ENCODE peak calls at places on chromosomes 4 and X, in eight cellular contexts. R, W, D, U, P, G, Y and Z are unnamed samples.

GRCh38 chrX:40097101-40097491 is 662 bp downstream of the BCOR start:
- DNase-seq in W (no peak), R (no peak), U (no peak), D (no peak), Y (no peak), P (peak), G (no peak), Z (no peak)

GRCh38 chrX:69396916-69397315 is 107.2 kb upstream of the NALF2 start:
- DNase-seq in Y (peak), W (no peak), D (peak), P (no peak), U (peak), R (no peak), G (no peak), Z (no peak)

GRCh38 chrX:76127341-76127740 is 45.5 kb upstream of the PBDC1 start:
- DNase-seq in W (no peak), R (no peak), U (no peak), D (peak), P (no peak), G (peak), Y (peak), Z (no peak)

GRCh38 chr4:66906314-66906713 is 639.0 kb downstream of the CENPC start:
- DNase-seq in G (no peak), R (no peak), W (no peak), Y (peak), D (no peak), U (peak), P (no peak), Z (peak)

GRCh38 chrX:6849711-6850415 is 297.6 kb upstream of the STS start:
- DNase-seq in D (no peak), P (peak), Y (no peak), R (peak), G (no peak), U (no peak), W (no peak), Z (no peak)

GRCh38 chrX:70196961-70197805 is 19.9 kb downstream of the DGAT2L6 start:
- DNase-seq in R (peak), D (peak), Y (peak), P (peak), G (peak), W (no peak), U (peak), Z (peak)

GRCh38 chr4:98260579-98261290 is 449 bp upstream of the RAP1GDS1 start:
- DNase-seq in D (peak), W (peak), P (peak), U (peak), R (peak), Y (peak), G (peak), Z (peak)

GRCh38 chr4:7295201-7295916 is 103.0 kb downstream of the SORCS2 start:
- DNase-seq in G (no peak), U (no peak), D (no peak), P (peak), W (no peak), R (no peak), Y (no peak), Z (no peak)

GRCh38 chr4:34732170-34732569 is 1512.1 kb downstream of the ARAP2 start:
- DNase-seq in U (no peak), R (no peak), D (no peak), W (no peak), P (no peak), G (no peak), Y (no peak), Z (peak)

GRCh38 chrX:150080497-150080896 is 142.2 kb upstream of the EOLA2 start:
- DNase-seq in P (no peak), R (no peak), W (no peak), D (no peak), Y (no peak), G (no peak), U (no peak), Z (no peak)

GRCh38 chr4:7675612-7676320 is 241.0 kb upstream of the PSAPL1 start:
- DNase-seq in P (no peak), D (no peak), Y (no peak), G (no peak), W (no peak), R (no peak), U (no peak), Z (no peak)

GRCh38 chrX:123860506-123860840 is 620 bp downstream of the XIAP start:
- DNase-seq in W (no peak), D (no peak), R (no peak), U (no peak), Y (no peak), P (no peak), G (no peak), Z (no peak)

GRCh38 chr4:168694669-168695068 is 197.8 kb downstream of the PALLD start:
- DNase-seq in W (no peak), G (peak), R (no peak), Y (no peak), U (no peak), P (peak), D (no peak), Z (peak)

GRCh38 chrX:42803320-42803719 is 25.4 kb upstream of the PPP1R2C start:
- DNase-seq in G (no peak), Y (no peak), D (no peak), W (no peak), R (peak), P (peak), U (no peak), Z (no peak)

GRCh38 chr4:145840162-145840768 is 98.4 kb downstream of the ZNF827 start:
- DNase-seq in W (no peak), P (peak), R (peak), D (no peak), G (peak), U (no peak), Y (no peak), Z (peak)

GRCh38 chrX:6292599-6292998 is 63.9 kb upstream of the NLGN4X start:
- DNase-seq in W (no peak), R (no peak), D (peak), P (no peak), U (peak), Y (peak), G (no peak), Z (no peak)

GRCh38 chr4:53908661-53909078 is 155.7 kb downstream of the CHIC2 start:
- DNase-seq in G (peak), Y (peak), W (no peak), P (peak), U (peak), D (no peak), R (peak), Z (peak)

GRCh38 chrX:67544871-67545771 is 1.3 kb downstream of the AR start:
- DNase-seq in U (peak), W (no peak), Y (peak), R (no peak), D (peak), G (peak), P (peak), Z (peak)

GRCh38 chr4:19879330-19879729 is 372.4 kb upstream of the SLIT2 start:
- DNase-seq in Y (no peak), W (no peak), D (no peak), U (no peak), P (no peak), R (no peak), G (no peak), Z (no peak)

DNA sequence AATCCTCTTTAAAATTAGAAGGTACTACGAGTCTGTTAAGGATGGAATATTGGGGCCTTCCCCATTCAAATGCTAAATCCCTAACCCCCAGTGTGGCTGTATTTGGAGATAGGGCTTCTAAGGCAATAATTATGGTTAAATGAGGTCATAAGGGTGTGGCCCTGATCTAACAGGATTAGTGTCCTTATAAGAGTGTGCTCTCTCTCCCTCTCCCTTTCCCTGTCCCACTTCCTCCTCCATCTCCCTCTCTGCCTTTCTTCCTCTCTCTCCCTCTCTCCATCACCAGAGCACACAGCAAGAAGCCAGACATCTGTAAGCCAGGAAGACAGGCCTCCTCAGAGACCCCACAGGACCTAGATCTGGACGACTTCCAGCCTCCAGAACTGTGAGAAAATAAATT is 116.9 kb downstream of the COL25A1 start:
- DNase-seq in D (no peak), P (no peak), W (no peak), R (no peak), G (no peak), Y (no peak), U (no peak), Z (no peak)
- H3K27ac ChIP-seq in D (no peak), P (no peak), W (no peak), R (no peak), G (no peak), Y (no peak), U (no peak), Z (no peak)

DNA sequence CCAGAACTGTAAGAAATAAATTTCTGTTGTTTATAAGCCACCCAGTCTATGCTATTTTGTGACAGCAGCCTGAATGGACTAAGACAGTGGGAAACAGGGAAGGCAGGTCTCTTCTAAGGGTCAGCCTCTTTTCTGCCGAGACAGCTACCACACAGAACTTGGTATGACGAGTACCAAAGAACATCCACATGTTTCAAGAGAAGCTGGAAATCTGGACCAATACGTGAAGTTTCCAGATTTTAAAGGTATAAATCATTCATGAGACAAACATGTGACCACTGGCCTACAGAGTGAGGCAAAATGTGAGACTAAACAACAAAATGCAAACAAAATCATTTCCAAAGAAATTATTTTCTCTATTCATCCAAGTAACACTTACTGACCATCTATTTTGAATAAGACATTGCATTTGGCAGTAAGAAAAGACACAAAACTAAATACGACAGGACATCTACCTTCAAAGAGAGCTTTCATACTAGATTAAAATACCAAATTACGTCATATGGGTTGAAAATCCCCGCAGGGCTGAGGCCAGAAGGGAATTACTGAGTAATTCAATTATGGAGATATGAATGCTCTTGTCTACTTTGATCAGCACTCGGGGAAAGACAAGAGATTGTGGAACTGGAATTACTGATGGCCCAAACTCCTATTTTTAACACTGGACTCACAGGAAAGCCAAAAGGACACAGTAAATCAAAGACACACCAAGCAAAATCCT is 7.2 kb downstream of the SCARB2 start:
- DNase-seq in D (no peak), R (no peak), Y (no peak), U (no peak), P (peak), W (no peak), G (no peak), Z (no peak)
- H3K4me3 ChIP-seq in D (no peak), R (no peak), Y (no peak), U (no peak), P (no peak), W (no peak), G (no peak), Z (no peak)

GRCh38 chr4:187744911-187745310 is 250.7 kb upstream of the ZFP42 start:
- DNase-seq in W (no peak), D (no peak), U (no peak), Y (no peak), P (no peak), R (no peak), G (no peak), Z (no peak)
- H3K27ac ChIP-seq in W (no peak), D (no peak), U (no peak), Y (no peak), P (no peak), R (no peak), G (no peak), Z (no peak)

DNA sequence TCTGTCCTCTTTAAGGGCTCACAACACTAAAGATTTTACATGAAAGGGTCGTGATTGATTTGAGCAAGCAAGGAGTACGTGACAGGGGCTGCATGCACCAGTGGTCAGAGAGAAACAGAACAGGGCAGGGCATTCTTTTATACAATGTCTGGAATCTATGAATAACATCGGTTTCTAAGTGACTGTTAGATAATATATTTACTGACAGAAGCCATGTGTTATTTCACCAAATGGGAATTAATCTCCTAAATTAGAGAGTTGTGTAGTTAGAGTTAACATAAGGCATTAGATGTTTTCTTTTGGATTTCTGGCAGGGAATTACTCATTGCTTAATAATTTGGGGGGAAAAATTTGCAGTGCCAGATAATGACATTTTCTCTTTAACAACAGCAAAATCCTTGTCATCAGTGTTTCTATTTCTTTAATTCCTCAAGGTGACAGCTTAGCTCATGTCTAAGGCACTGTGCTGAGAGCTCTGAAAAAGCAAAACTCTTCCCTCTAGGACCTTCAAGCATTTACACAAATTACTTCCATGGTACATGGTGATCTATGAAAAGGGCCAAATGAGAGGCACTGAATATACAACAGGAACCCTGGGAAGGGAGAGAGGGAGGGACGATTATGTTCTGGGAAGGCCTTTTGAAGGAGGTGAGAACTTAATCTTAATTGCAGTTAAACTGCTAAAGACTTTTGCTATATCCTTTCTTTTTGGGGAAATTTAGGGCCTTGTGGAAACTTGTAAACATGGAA is 145.0 kb downstream of the RTL3 start:
- DNase-seq in R (no peak), G (no peak), Y (peak), W (no peak), U (peak), P (no peak), D (no peak), Z (peak)
- H3K4me3 ChIP-seq in R (no peak), G (no peak), Y (no peak), W (no peak), U (no peak), P (no peak), D (no peak), Z (no peak)

DNA sequence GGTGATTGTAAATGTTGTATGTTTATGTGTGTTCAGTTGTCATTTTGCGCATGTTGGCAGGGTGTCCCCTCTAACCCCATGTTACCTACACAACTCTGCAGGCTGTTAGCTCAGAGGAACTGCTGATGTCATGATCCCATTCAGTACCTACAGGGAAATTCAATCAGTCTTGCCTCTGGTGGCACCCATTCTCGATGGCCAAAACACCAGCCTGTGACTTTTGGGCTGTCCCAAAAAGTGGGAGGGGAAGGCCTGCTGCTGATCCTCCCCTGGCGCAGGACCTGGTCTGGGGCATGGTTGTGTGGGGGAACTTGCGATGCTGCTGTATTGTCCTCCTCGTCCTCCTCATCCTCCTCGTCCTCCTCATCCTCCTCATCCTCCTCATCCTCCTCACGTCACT is 174.5 kb downstream of the DCLK2 start:
- DNase-seq in W (no peak), P (no peak), G (no peak), Y (no peak), U (no peak), R (no peak), D (no peak), Z (no peak)
- H3K27ac ChIP-seq in W (no peak), P (no peak), G (no peak), Y (no peak), U (no peak), R (no peak), D (no peak), Z (no peak)

GRCh38 chrX:41441934-41442823 is 5.0 kb upstream of the NYX start:
- DNase-seq in Y (peak), U (peak), D (peak), R (peak), P (peak), W (peak), G (peak), Z (no peak)

GRCh38 chrX:41445781-41446358 is 1.3 kb upstream of the NYX start:
- DNase-seq in R (no peak), D (no peak), Y (no peak), P (no peak), W (no peak), G (no peak), U (no peak), Z (no peak)

GRCh38 chrX:41447897-41448296 is 754 bp downstream of the NYX start:
- DNase-seq in G (no peak), W (no peak), U (no peak), P (no peak), R (no peak), Y (no peak), D (no peak), Z (no peak)

GRCh38 chrX:41445171-41445570 is 2.0 kb upstream of the NYX start:
- DNase-seq in U (no peak), R (no peak), D (peak), G (no peak), P (no peak), Y (peak), W (no peak), Z (no peak)

DNA sequence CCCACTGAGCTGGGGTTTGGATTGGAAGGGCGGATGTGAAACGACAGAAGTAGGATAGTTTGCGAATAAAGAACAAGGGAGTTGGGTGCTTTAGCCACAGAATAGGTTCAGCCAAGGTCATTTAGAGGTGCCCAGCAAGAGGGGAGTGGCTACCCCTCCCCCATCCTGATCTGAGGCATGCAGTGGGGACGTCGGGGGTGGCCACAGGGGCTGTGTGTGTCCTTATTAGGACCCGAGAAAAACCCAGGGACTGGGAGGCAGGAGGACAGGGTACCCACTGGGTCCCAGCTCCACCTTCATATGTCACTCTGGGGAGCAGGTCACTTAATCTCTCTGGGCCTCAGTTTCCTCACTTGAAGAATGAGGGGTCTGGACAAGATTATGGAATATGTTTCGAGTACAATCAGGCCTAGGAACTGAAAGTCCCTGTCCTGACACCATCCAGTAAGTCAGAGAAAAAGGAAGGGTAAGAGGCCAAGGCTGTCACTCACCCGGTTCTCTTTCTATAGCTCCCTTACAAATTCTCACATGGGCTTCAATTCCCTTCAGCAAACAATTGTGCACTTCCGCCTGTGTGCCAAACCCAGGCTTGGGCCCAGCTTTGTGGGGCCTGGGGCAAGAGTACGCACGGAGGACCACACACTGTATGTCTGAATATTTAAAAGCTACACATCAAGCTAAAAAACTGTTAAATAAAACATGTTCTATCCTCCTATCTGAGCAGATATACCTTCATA is 4.2 kb upstream of the NYX start:
- DNase-seq in D (no peak), W (no peak), U (no peak), R (no peak), G (no peak), Y (peak), P (no peak), Z (no peak)
- H3K4me3 ChIP-seq in D (peak), W (peak), U (peak), R (no peak), G (no peak), Y (peak), P (peak), Z (no peak)